ENCODE peak calls at places on chromosomes 6 and 20, in seven cellular contexts. A is stimulated activated CD8-positive, alpha-beta memory T cell treated with anti-CD3 and anti-CD28 coated beads, Interleukin-4, amount 100 ng/mL, for 48 hours; K is ACHN; O is AG20443; Q is activated naive CD4-positive, alpha-beta T cell treated with anti-CD3 and anti-CD28 coated beads, Interleukin-2, amount 50 U/mL, for 16 hours; P is neural crest cell; M is mucosa of descending colon. G is an unnamed sample.

GRCh38 chr6:69907981-69908498 is 41.7 kb downstream of the COL19A1 start:
- DNase-seq in M (no peak), Q (no peak), A (no peak), P (no peak), K (no peak), O (no peak), G (no peak)

GRCh38 chr20:10832146-10832545 is 158.3 kb upstream of the JAG1 start:
- DNase-seq in M (no peak), O (no peak), Q (no peak), A (no peak), P (no peak), K (no peak), G (no peak)

GRCh38 chr6:55964136-55964535 is 88.7 kb upstream of the BMP5 start:
- DNase-seq in K (no peak), Q (no peak), A (no peak), M (no peak), O (no peak), P (no peak), G (no peak)

GRCh38 chr20:58839474-58839874 is 11.2 kb downstream of the GNAS-AS1 start:
- DNase-seq in P (peak; percentile 42), Q (peak; percentile 58), O (peak; percentile 45), K (peak; percentile 61), M (no peak), A (peak; percentile 63), G (peak; percentile 20)

GRCh38 chr6:44738652-44739141 is 351.2 kb downstream of the CDC5L start:
- DNase-seq in P (peak; percentile 12), A (no peak), K (no peak), Q (no peak), M (peak; percentile 10), O (peak; percentile 71), G (no peak)

GRCh38 chr6:68718379-68719073 is 83.4 kb downstream of the ADGRB3 start:
- DNase-seq in M (no peak), A (no peak), O (no peak), P (no peak), K (no peak), Q (no peak), G (no peak)

GRCh38 chr6:34970962-34971361 is 81.9 kb downstream of the ANKS1A start:
- DNase-seq in K (no peak), O (peak; percentile 41), P (no peak), A (no peak), Q (no peak), M (no peak), G (no peak)

GRCh38 chr20:38350879-38351775 is 4.8 kb downstream of the LBP start:
- DNase-seq in A (no peak), K (no peak), Q (no peak), P (no peak), M (peak; percentile 17), O (no peak), G (no peak)

GRCh38 chr6:116010400-116011095 is 50.1 kb downstream of the FRK start:
- DNase-seq in K (peak; percentile 65), A (peak; percentile 61), O (peak; percentile 65), P (peak; percentile 61), M (peak; percentile 93), Q (peak; percentile 47), G (peak; percentile 87)

GRCh38 chr20:22374678-22375590 is 209.4 kb downstream of the FOXA2 start:
- DNase-seq in A (no peak), P (no peak), M (no peak), O (no peak), Q (no peak), K (no peak), G (no peak)

GRCh38 chr6:43763812-43764522 is 6.0 kb upstream of the VEGFA start:
- DNase-seq in O (no peak), K (no peak), P (no peak), Q (no peak), A (no peak), M (no peak), G (no peak)

GRCh38 chr6:17490724-17491123 is 97.3 kb downstream of the CAP2 start:
- DNase-seq in M (no peak), Q (no peak), K (no peak), A (no peak), O (no peak), P (no peak), G (no peak)

GRCh38 chr6:62652692-62653328 is 366.8 kb upstream of the KHDRBS2 start:
- DNase-seq in P (no peak), M (no peak), A (no peak), K (peak; percentile 0), O (no peak), Q (no peak), G (no peak)

G was measured in left colon.